ENCODE peak calls at places on chromosomes 4 and X, in four cellular contexts. H, S, D and T are unnamed samples.

GRCh38 chrX:152915541-152916241 is 17.8 kb downstream of the ZNF185 start:
- DNase-seq in H (peak; percentile 20), S (peak; percentile 32), D (no peak), T (no peak)

GRCh38 chrX:65601530-65602281 is 65.7 kb upstream of the MSN start:
- DNase-seq in H (peak; percentile 54), D (no peak), S (peak; percentile 94), T (no peak)

GRCh38 chrX:131445955-131446354 is 97.9 kb upstream of the OR13H1 start:
- DNase-seq in H (no peak), D (no peak), S (no peak), T (no peak)

GRCh38 chr4:116358633-116359222 is 726.6 kb downstream of the TRAM1L1 start:
- DNase-seq in D (no peak), S (peak; percentile 72), H (peak; percentile 77), T (peak; percentile 27)

GRCh38 chrX:18579495-18579894 is 92.4 kb downstream of the RS1 start:
- DNase-seq in H (no peak), D (no peak), S (no peak), T (no peak)

GRCh38 chrX:80550722-80551121 is 130.5 kb downstream of the TENT5D start:
- DNase-seq in D (no peak), H (no peak), S (no peak), T (no peak)

GRCh38 chr4:171847751-171848150 is 34.5 kb downstream of the GALNTL6 start:
- DNase-seq in H (no peak), D (no peak), S (no peak), T (no peak)

GRCh38 chr4:186939226-186939625 is 215.6 kb upstream of the FAT1 start:
- DNase-seq in H (no peak), D (no peak), S (no peak), T (no peak)

GRCh38 chrX:51893931-51894696 is 691 bp downstream of the MAGED1 start:
- DNase-seq in H (peak; percentile 10), S (peak; percentile 61), D (no peak), T (no peak)

GRCh38 chrX:111411591-111412371 is at the start of gene DCX:
- DNase-seq in S (no peak), D (no peak), H (no peak), T (no peak)

GRCh38 chrX:102765794-102766193 is 45.3 kb downstream of the GPRASP3 start:
- DNase-seq in S (peak; percentile 77), H (peak; percentile 35), D (no peak), T (no peak)

GRCh38 chrX:107632291-107632690 is 4.0 kb downstream of the PRPS1 start:
- DNase-seq in H (no peak), D (no peak), S (no peak), T (no peak)

GRCh38 chr4:98945297-98945850 is 16.4 kb upstream of the EIF4E start:
- DNase-seq in D (no peak), S (peak; percentile 31), H (no peak), T (no peak)

GRCh38 chrX:78710146-78710545 is 37.4 kb upstream of the LPAR4 start:
- DNase-seq in H (no peak), S (no peak), D (no peak), T (no peak)

GRCh38 chr4:140300271-140300970 is 73.0 kb upstream of the SCOC start:
- DNase-seq in D (no peak), H (peak; percentile 89), S (peak; percentile 62), T (peak; percentile 73)

GRCh38 chr4:97432551-97432950 is 710.7 kb downstream of the STPG2 start:
- DNase-seq in S (no peak), H (no peak), D (no peak), T (no peak)

GRCh38 chrX:13389501-13389900 is 69.6 kb upstream of the ATXN3L start:
- DNase-seq in S (no peak), H (no peak), D (no peak), T (no peak)

GRCh38 chrX:63855896-63856295 is 70.9 kb upstream of the ARHGEF9 start:
- DNase-seq in D (no peak), H (peak; percentile 37), S (no peak), T (no peak)

GRCh38 chr4:2046031-2046961 is 12.8 kb upstream of the NAT8L start:
- DNase-seq in H (no peak), S (no peak), D (no peak), T (no peak)

GRCh38 chr4:47930971-47931804 is 16.8 kb upstream of the NFXL1 start:
- DNase-seq in D (no peak), H (peak; percentile 46), S (peak; percentile 72), T (no peak)

GRCh38 chr4:147361726-147362125 is 119.2 kb upstream of the EDNRA start:
- DNase-seq in S (peak; percentile 94), H (peak; percentile 93), D (no peak), T (peak; percentile 43)

GRCh38 chr4:122762520-122762919 is 30.0 kb downstream of the BBS12 start:
- DNase-seq in S (no peak), D (no peak), H (no peak), T (no peak)

GRCh38 chr4:128521634-128522253 is 234.1 kb upstream of the PGRMC2 start:
- DNase-seq in S (peak; percentile 68), D (no peak), H (no peak), T (no peak)

GRCh38 chr4:91256043-91256442 is 1047.7 kb upstream of the GRID2 start:
- DNase-seq in H (no peak), D (no peak), S (no peak), T (no peak)

GRCh38 chr4:91256751-91257150 is 1047.0 kb upstream of the GRID2 start:
- DNase-seq in H (no peak), D (no peak), S (no peak), T (no peak)

GRCh38 chr4:91258326-91258725 is 1045.4 kb upstream of the GRID2 start:
- DNase-seq in H (no peak), S (no peak), D (no peak), T (no peak)

DNA sequence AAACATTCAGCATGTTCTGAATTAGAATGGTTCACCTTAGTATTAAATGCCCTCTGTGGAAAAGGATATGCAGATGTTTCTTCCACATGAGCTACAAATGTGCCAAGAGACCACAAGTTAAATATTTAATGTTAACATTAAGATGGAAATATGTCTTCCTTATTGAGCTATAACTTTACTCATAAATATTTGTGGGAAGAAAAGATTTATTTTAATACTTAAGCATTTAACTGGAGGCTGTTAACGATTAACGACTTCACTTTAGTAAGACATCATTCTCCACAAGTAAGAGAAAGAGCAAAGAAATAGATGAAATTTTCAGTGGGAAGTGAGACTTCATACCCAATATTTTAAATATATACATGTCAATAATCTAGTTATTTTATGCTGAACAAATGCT is 1046.0 kb upstream of the GRID2 start:
- DNase-seq in H (no peak), S (no peak), D (no peak), T (no peak)
- H3K27ac ChIP-seq in H (no peak overlapping the region), S (no peak overlapping the region), D (no peak overlapping the region), T (no peak overlapping the region)

GRCh38 chrX:71945435-71945834 is 34.8 kb downstream of the NHSL2 start:
- DNase-seq in H (no peak), S (no peak), D (no peak), T (no peak)
- H3K27ac ChIP-seq in H (no peak overlapping the region), S (no peak overlapping the region), D (no peak overlapping the region), T (no peak overlapping the region)

GRCh38 chr4:7223566-7223965 is 31.2 kb downstream of the SORCS2 start:
- DNase-seq in S (no peak), H (no peak), D (no peak), T (no peak)
- H3K27ac ChIP-seq in S (no peak overlapping the region), H (no peak overlapping the region), D (no peak overlapping the region), T (no peak overlapping the region)

GRCh38 chrX:44875185-44875489 is 2.1 kb downstream of the KDM6A start:
- DNase-seq in D (no peak), S (no peak), H (no peak), T (no peak)
- H3K27ac ChIP-seq in D (no peak overlapping the region), S (no peak overlapping the region), H (peak overlapping the region; percentile 26), T (no peak overlapping the region)

GRCh38 chr4:38145741-38146140 is 185.5 kb downstream of the PTTG2 start:
- DNase-seq in D (no peak), S (peak; percentile 91), H (no peak), T (no peak)
- H3K27ac ChIP-seq in D (no peak overlapping the region), S (no peak overlapping the region), H (no peak overlapping the region), T (no peak overlapping the region)